ENCODE peak calls at places on chromosomes 16 and 17, in four cellular contexts. W, B, Z and G are unnamed samples.

GRCh38 chr17:7191069-7191468 is 11.9 kb upstream of the ASGR1 start:
- DNase-seq in W (no peak), B (no peak), Z (no peak), G (no peak)

GRCh38 chr17:47615766-47616424 is 33.8 kb upstream of the KPNB1 start:
- DNase-seq in W (peak; percentile 62), B (no peak), Z (no peak), G (no peak)

GRCh38 chr17:40329981-40330794 is 21.2 kb downstream of the RARA start:
- DNase-seq in W (no peak), B (no peak), Z (peak; percentile 90), G (peak; percentile 60)

GRCh38 chr17:37848690-37849616 is 75.3 kb upstream of the TBC1D3K start:
- DNase-seq in W (peak; percentile 96), B (no peak), Z (no peak), G (no peak)

GRCh38 chr16:74999683-75000480 is 1.1 kb downstream of the ZNRF1 start:
- DNase-seq in W (no peak), B (no peak), Z (peak; percentile 91), G (peak; percentile 69)

GRCh38 chr16:85522842-85523601 is 90.1 kb upstream of the GSE1 start:
- DNase-seq in W (peak; percentile 24), B (no peak), Z (no peak), G (peak; percentile 46)

GRCh38 chr16:56993204-56993603 is 3.8 kb downstream of the NLRC5 start:
- DNase-seq in W (peak; percentile 36), B (no peak), Z (no peak), G (no peak)

GRCh38 chr17:8022358-8023038 is 16.4 kb upstream of the ALOX15B start:
- DNase-seq in W (peak; percentile 15), B (no peak), Z (peak; percentile 6), G (no peak)

GRCh38 chr17:44903012-44903685 is 3.9 kb upstream of the EFTUD2 start:
- DNase-seq in W (no peak), B (no peak), Z (no peak), G (no peak)

GRCh38 chr17:742147-742793 is 9.8 kb downstream of the GEMIN4 start:
- DNase-seq in W (no peak), B (no peak), Z (no peak), G (no peak)
- TF ChIP-seq POLR2A in W (no peak), B (no peak), Z (no peak), G (no peak)

DNA sequence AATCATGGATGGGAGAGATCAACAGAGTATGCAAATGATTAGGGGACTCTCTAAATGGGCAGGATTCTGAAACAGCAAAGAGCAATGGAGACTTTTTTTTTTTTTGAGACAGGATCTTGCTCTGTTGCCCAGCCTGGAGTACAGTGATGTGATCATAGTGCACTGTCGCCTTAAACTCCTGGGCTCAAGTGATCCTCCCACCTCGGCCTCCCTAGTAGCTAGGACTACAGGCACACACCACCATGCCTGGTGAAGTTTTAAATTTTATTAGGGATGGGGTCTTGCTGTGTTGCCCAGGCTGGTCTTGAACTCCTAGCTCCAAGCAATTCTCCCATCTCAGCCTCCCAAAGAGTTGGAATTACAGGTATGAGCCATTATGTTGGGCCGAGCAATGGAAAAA is 255.0 kb upstream of the ZFHX3 start:
- DNase-seq in W (no peak), B (no peak), Z (no peak), G (no peak)
- H3K27me3 ChIP-seq in W (no peaks in the 10 kb centered on the region), B (no peaks in the 10 kb centered on the region), Z (no peaks in the 10 kb centered on the region), G (peaks cover 3% of the 10 kb centered on the region)

GRCh38 chr17:28725166-28725659 is 820 bp downstream of the TLCD1 start:
- DNase-seq in W (peak; percentile 65), B (no peak), Z (no peak), G (no peak)
- TF ChIP-seq POLR2A in W (no peak), B (no peak), Z (no peak), G (no peak)

DNA sequence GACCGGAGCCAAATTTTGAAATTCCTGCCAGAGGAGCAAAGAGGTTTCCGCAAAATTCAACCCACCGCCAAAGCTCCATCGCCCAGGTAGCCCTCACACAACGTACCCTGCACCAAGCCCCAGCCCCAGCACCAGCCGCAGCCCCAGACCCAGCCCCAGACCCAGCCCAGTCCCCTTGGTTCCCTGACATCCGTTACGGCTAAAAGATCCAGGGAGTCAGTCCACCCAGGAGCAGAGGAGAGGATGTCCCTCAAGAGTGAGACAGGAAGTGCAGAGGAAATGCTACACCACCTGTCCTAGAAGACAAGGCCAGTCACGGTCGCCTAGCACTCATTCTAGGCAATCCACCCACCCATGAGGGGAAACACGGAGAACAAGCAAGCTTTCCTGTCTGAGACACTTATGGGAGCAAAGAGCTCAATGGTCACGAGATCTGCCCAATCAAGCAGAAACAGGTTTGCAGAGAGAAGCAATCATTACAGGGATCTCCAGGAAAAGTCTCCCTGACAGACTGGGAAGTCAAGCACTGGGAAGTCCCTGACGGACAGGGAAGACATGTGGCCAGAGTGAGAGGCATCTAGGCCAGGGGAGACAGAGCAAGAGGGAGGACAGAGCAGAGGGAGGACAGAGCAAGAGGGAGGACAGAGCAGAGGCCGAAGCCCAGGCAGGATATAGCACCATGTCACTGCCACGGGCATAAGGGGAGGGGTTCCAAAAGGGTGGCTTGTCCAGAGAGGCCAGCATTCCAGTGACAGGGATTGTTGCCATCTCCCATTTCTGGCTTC is 15.0 kb upstream of the KCNJ18 start:
- DNase-seq in W (no peak), B (no peak), Z (peak; percentile 56), G (no peak)
- H3K27me3 ChIP-seq in W (no peaks in the 10 kb centered on the region), B (no peaks in the 10 kb centered on the region), Z (no peaks in the 10 kb centered on the region), G (no peaks in the 10 kb centered on the region)

GRCh38 chr17:74987418-74987908 is at the start of gene CDR2L:
- DNase-seq in W (peak; percentile 89), B (peak; percentile 78), Z (peak; percentile 98), G (peak; percentile 97)
- TF ChIP-seq POLR2A in W (peak; percentile 81), B (no peak), Z (no peak), G (peak; percentile 16)

DNA sequence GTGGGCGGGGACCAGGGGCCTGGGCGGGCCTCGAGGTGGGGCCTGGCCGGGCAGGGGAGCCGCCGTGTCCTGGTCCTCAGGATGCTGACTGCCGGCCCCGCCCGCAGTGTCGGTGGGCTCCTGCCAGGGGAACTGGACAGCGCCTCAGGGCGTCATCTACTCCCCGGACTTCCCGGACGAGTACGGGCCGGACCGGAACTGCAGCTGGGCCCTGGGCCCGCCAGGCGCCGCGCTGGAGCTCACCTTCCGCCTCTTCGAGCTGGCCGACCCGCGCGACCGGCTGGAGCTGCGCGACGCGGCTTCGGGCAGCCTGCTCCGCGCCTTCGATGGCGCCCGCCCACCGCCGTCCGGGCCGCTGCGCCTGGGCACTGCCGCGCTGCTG is 2.4 kb upstream of the PAQR4 start:
- DNase-seq in W (no peak), B (no peak), Z (peak; percentile 85), G (peak; percentile 37)
- H3K27me3 ChIP-seq in W (peaks cover 52% of the 10 kb centered on the region), B (peaks cover 45% of the 10 kb centered on the region), Z (peaks cover 71% of the 10 kb centered on the region), G (peaks cover 70% of the 10 kb centered on the region)

GRCh38 chr16:324451-325334 is 27.8 kb downstream of the AXIN1 start:
- DNase-seq in W (no peak), B (no peak), Z (peak; percentile 90), G (peak; percentile 42)
- TF ChIP-seq POLR2A in W (no peak), B (no peak), Z (no peak), G (peak; percentile 48)

GRCh38 chr17:1493291-1493980 is 950 bp upstream of the MYO1C start:
- DNase-seq in W (no peak), B (no peak), Z (no peak), G (peak; percentile 66)

GRCh38 chr17:1491406-1492248 is 859 bp downstream of the MYO1C start:
- DNase-seq in W (no peak), B (no peak), Z (peak; percentile 92), G (peak; percentile 84)

GRCh38 chr17:1490643-1491405 is 1.7 kb downstream of the MYO1C start:
- DNase-seq in W (no peak), B (no peak), Z (peak; percentile 94), G (peak; percentile 84)

GRCh38 chr17:1494203-1494602 is 1.7 kb upstream of the MYO1C start:
- DNase-seq in W (no peak), B (no peak), Z (no peak), G (no peak)

DNA sequence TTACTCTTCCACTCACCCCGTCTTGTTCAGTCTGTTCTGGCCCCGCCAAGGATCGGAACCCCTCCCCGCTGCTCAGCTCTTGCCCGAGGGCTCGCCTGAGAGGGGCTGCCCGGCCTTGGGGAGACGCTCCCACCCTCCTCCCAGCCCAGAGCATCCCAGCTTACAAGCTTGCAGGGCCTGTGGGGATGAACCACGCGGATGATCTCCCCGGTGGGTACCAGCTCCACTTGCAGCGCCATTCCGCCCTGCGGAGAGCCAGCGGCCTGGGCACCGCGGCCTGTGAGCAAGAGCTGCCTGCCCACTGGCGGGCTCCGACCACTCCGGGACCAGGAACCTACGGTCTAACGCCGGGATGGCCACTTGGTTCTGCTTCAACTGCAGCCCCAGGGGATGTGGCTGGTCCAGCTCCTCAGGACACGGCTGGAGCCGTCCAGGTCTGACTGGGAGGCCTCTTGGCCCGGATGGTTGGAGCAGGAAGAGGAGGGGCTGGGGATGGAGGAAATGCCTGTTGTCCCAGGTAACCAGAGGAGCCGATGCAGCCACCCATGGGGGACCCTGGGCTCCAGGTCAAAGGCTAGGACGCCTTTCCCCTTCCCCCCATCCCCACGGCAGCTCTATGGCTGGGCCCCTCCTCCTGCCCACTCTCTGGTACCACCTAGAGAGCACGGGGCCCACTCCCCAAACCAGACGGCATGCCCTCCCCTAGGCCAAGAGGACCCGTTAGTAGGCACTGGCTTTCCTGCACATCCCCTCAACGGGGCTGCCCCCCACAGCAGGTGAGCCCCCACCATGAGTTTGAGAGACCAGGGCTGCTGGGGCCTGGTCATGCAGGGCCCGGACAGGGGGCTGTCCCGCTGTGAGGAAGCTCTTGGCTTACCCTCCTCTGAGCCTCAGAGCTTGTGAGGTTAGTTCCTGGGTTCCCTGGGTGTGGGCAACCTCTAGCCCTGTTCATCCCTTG is at the start of gene MYO1C:
- DNase-seq in W (no peak), B (no peak), Z (peak; percentile 84), G (no peak)
- H3K27me3 ChIP-seq in W (no peaks in the 10 kb centered on the region), B (no peaks in the 10 kb centered on the region), Z (peaks cover 15% of the 10 kb centered on the region), G (no peaks in the 10 kb centered on the region)

GRCh38 chr17:42613699-42614295 is 4.3 kb downstream of the TUBG1 start:
- DNase-seq in W (no peak), B (no peak), Z (no peak), G (no peak)

GRCh38 chr17:42608692-42609181 is 437 bp downstream of the RETREG3 start:
- DNase-seq in W (no peak), B (peak; percentile 64), Z (no peak), G (no peak)

GRCh38 chr17:42617956-42618431 is 8.5 kb downstream of the TUBG1 start:
- DNase-seq in W (no peak), B (no peak), Z (no peak), G (peak; percentile 20)

GRCh38 chr17:42609182-42609813 is at the start of the genes RETREG3 and TUBG1:
- DNase-seq in W (peak; percentile 99), B (peak; percentile 88), Z (peak; percentile 100), G (peak; percentile 99)

GRCh38 chr17:42612013-42612412 is 2.5 kb downstream of the TUBG1 start:
- DNase-seq in W (no peak), B (no peak), Z (no peak), G (no peak)
- TF ChIP-seq POLR2A in W (no peak), B (no peak), Z (no peak), G (no peak)